ENCODE peak calls at places on chromosome 13, in eight cellular contexts. One of them, this sample, is unnamed.

GRCh38 chr13:73698859-73699258 is 435.3 kb downstream of the KLF12 start:
- DNase-seq in cardiac muscle cell: no peak
- DNase-seq in nephron progenitor cell: no peak
- DNase-seq in IMR-90: peak; percentile 44
- DNase-seq in pancreas: no peak
- DNase-seq in GM10248: no peak
- DNase-seq in choroid plexus epithelial cell: peak; percentile 37
- DNase-seq in heart left ventricle: no peak
- DNase-seq in this sample: no peak

GRCh38 chr13:102599451-102600012 is 2.7 kb downstream of the TPP2 start:
- DNase-seq in IMR-90: no peak
- DNase-seq in cardiac muscle cell: no peak
- DNase-seq in nephron progenitor cell: no peak
- DNase-seq in choroid plexus epithelial cell: no peak
- DNase-seq in heart left ventricle: no peak
- DNase-seq in pancreas: no peak
- DNase-seq in GM10248: no peak
- DNase-seq in this sample: peak; percentile 21

GRCh38 chr13:90311929-90312328 is 1035.6 kb upstream of the MIR17HG start:
- DNase-seq in IMR-90: no peak
- DNase-seq in nephron progenitor cell: no peak
- DNase-seq in pancreas: no peak
- DNase-seq in heart left ventricle: no peak
- DNase-seq in choroid plexus epithelial cell: no peak
- DNase-seq in cardiac muscle cell: no peak
- DNase-seq in GM10248: no peak
- DNase-seq in this sample: no peak

GRCh38 chr13:51681037-51681678 is 96.9 kb downstream of the WDFY2 start:
- DNase-seq in pancreas: no peak
- DNase-seq in cardiac muscle cell: no peak
- DNase-seq in IMR-90: peak; percentile 88
- DNase-seq in heart left ventricle: no peak
- DNase-seq in choroid plexus epithelial cell: peak; percentile 77
- DNase-seq in nephron progenitor cell: no peak
- DNase-seq in GM10248: no peak
- DNase-seq in this sample: no peak

GRCh38 chr13:73958657-73959397 is 175.4 kb downstream of the KLF12 start:
- DNase-seq in pancreas: no peak
- DNase-seq in nephron progenitor cell: no peak
- DNase-seq in cardiac muscle cell: no peak
- DNase-seq in heart left ventricle: no peak
- DNase-seq in choroid plexus epithelial cell: no peak
- DNase-seq in GM10248: no peak
- DNase-seq in IMR-90: no peak
- DNase-seq in this sample: no peak

GRCh38 chr13:29496241-29496712 is 99.2 kb downstream of the SLC7A1 start:
- DNase-seq in cardiac muscle cell: no peak
- DNase-seq in heart left ventricle: peak; percentile 71
- DNase-seq in pancreas: peak; percentile 94
- DNase-seq in nephron progenitor cell: no peak
- DNase-seq in IMR-90: no peak
- DNase-seq in GM10248: peak; percentile 53
- DNase-seq in choroid plexus epithelial cell: no peak
- DNase-seq in this sample: no peak

GRCh38 chr13:35527451-35527850 is 51.0 kb upstream of the MAB21L1 start:
- DNase-seq in heart left ventricle: no peak
- DNase-seq in cardiac muscle cell: no peak
- DNase-seq in choroid plexus epithelial cell: no peak
- DNase-seq in GM10248: no peak
- DNase-seq in nephron progenitor cell: no peak
- DNase-seq in pancreas: no peak
- DNase-seq in IMR-90: no peak
- DNase-seq in this sample: no peak

GRCh38 chr13:110518150-110518525 is 43.4 kb downstream of the RAB20 start:
- DNase-seq in pancreas: no peak
- DNase-seq in cardiac muscle cell: no peak
- DNase-seq in nephron progenitor cell: no peak
- DNase-seq in heart left ventricle: no peak
- DNase-seq in choroid plexus epithelial cell: no peak
- DNase-seq in IMR-90: no peak
- DNase-seq in GM10248: no peak
- DNase-seq in this sample: no peak

GRCh38 chr13:27770809-27771208 is 21.5 kb upstream of the GSX1 start:
- DNase-seq in heart left ventricle: no peak
- DNase-seq in nephron progenitor cell: no peak
- DNase-seq in pancreas: no peak
- DNase-seq in choroid plexus epithelial cell: peak; percentile 44
- DNase-seq in cardiac muscle cell: no peak
- DNase-seq in IMR-90: peak; percentile 13
- DNase-seq in GM10248: peak; percentile 57
- DNase-seq in this sample: peak; percentile 59

GRCh38 chr13:30371649-30372265 is 50.5 kb upstream of the UBE2L5 start:
- DNase-seq in heart left ventricle: no peak
- DNase-seq in cardiac muscle cell: no peak
- DNase-seq in IMR-90: peak; percentile 82
- DNase-seq in GM10248: peak; percentile 70
- DNase-seq in choroid plexus epithelial cell: peak; percentile 48
- DNase-seq in nephron progenitor cell: no peak
- DNase-seq in pancreas: peak; percentile 16
- DNase-seq in this sample: peak; percentile 78

GRCh38 chr13:76813874-76814273 is 72.3 kb downstream of the KCTD12 start:
- DNase-seq in nephron progenitor cell: no peak
- DNase-seq in heart left ventricle: peak; percentile 34
- DNase-seq in pancreas: no peak
- DNase-seq in choroid plexus epithelial cell: no peak
- DNase-seq in IMR-90: no peak
- DNase-seq in GM10248: no peak
- DNase-seq in cardiac muscle cell: no peak
- DNase-seq in this sample: no peak

GRCh38 chr13:69857188-69857821 is 250.3 kb upstream of the ATXN8OS start:
- DNase-seq in choroid plexus epithelial cell: peak; percentile 60
- DNase-seq in pancreas: no peak
- DNase-seq in GM10248: peak; percentile 8
- DNase-seq in heart left ventricle: no peak
- DNase-seq in cardiac muscle cell: peak; percentile 86
- DNase-seq in IMR-90: peak; percentile 1
- DNase-seq in nephron progenitor cell: peak; percentile 12
- DNase-seq in this sample: no peak

GRCh38 chr13:62919491-62919890 is 1503.8 kb upstream of the PCDH20 start:
- DNase-seq in pancreas: no peak
- DNase-seq in nephron progenitor cell: no peak
- DNase-seq in IMR-90: no peak
- DNase-seq in cardiac muscle cell: no peak
- DNase-seq in heart left ventricle: no peak
- DNase-seq in choroid plexus epithelial cell: no peak
- DNase-seq in GM10248: no peak
- DNase-seq in this sample: no peak

GRCh38 chr13:59024434-59024833 is 1139.3 kb downstream of the DIAPH3 start:
- DNase-seq in heart left ventricle: no peak
- DNase-seq in nephron progenitor cell: no peak
- DNase-seq in choroid plexus epithelial cell: peak; percentile 67
- DNase-seq in pancreas: no peak
- DNase-seq in GM10248: no peak
- DNase-seq in IMR-90: no peak
- DNase-seq in cardiac muscle cell: no peak
- DNase-seq in this sample: no peak

GRCh38 chr13:94324409-94325147 is 154.9 kb downstream of the DCT start:
- DNase-seq in cardiac muscle cell: no peak
- DNase-seq in nephron progenitor cell: no peak
- DNase-seq in GM10248: no peak
- DNase-seq in pancreas: no peak
- DNase-seq in choroid plexus epithelial cell: no peak
- DNase-seq in heart left ventricle: no peak
- DNase-seq in IMR-90: no peak
- DNase-seq in this sample: no peak

GRCh38 chr13:33392794-33393371 is 107.3 kb upstream of the STARD13 start:
- DNase-seq in IMR-90: no peak
- DNase-seq in cardiac muscle cell: no peak
- DNase-seq in pancreas: no peak
- DNase-seq in heart left ventricle: no peak
- DNase-seq in GM10248: no peak
- DNase-seq in choroid plexus epithelial cell: no peak
- DNase-seq in nephron progenitor cell: no peak
- DNase-seq in this sample: no peak

GRCh38 chr13:100596516-100596915 is 7.9 kb upstream of the GGACT start:
- DNase-seq in pancreas: no peak
- DNase-seq in heart left ventricle: no peak
- DNase-seq in cardiac muscle cell: no peak
- DNase-seq in nephron progenitor cell: no peak
- DNase-seq in choroid plexus epithelial cell: no peak
- DNase-seq in IMR-90: no peak
- DNase-seq in GM10248: no peak
- DNase-seq in this sample: no peak

GRCh38 chr13:51870616-51871015 is 8.8 kb downstream of the CCDC70 start:
- DNase-seq in pancreas: no peak
- DNase-seq in cardiac muscle cell: no peak
- DNase-seq in IMR-90: no peak
- DNase-seq in nephron progenitor cell: no peak
- DNase-seq in choroid plexus epithelial cell: no peak
- DNase-seq in GM10248: no peak
- DNase-seq in heart left ventricle: no peak
- DNase-seq in this sample: no peak

GRCh38 chr13:36526897-36527296 is 94.6 kb downstream of the CCNA1 start:
- DNase-seq in pancreas: no peak
- DNase-seq in heart left ventricle: no peak
- DNase-seq in nephron progenitor cell: no peak
- DNase-seq in cardiac muscle cell: no peak
- DNase-seq in GM10248: no peak
- DNase-seq in choroid plexus epithelial cell: no peak
- DNase-seq in IMR-90: no peak
- DNase-seq in this sample: no peak

GRCh38 chr13:109704771-109705628 is 81.4 kb downstream of the IRS2 start:
- DNase-seq in choroid plexus epithelial cell: peak; percentile 51
- DNase-seq in cardiac muscle cell: no peak
- DNase-seq in heart left ventricle: peak; percentile 68
- DNase-seq in pancreas: no peak
- DNase-seq in nephron progenitor cell: no peak
- DNase-seq in IMR-90: no peak
- DNase-seq in GM10248: no peak
- DNase-seq in this sample: no peak

GRCh38 chr13:76822691-76823267 is 63.4 kb downstream of the KCTD12 start:
- DNase-seq in cardiac muscle cell: no peak
- DNase-seq in heart left ventricle: no peak
- DNase-seq in choroid plexus epithelial cell: peak; percentile 74
- DNase-seq in GM10248: peak; percentile 34
- DNase-seq in nephron progenitor cell: no peak
- DNase-seq in pancreas: no peak
- DNase-seq in IMR-90: peak; percentile 34
- DNase-seq in this sample: no peak

GRCh38 chr13:93881418-93881817 is 598.1 kb downstream of the DCT start:
- DNase-seq in choroid plexus epithelial cell: peak; percentile 44
- DNase-seq in nephron progenitor cell: no peak
- DNase-seq in heart left ventricle: no peak
- DNase-seq in pancreas: no peak
- DNase-seq in GM10248: no peak
- DNase-seq in IMR-90: peak; percentile 82
- DNase-seq in cardiac muscle cell: no peak
- DNase-seq in this sample: no peak

GRCh38 chr13:20035130-20035529 is 76.6 kb downstream of the ZMYM2 start:
- DNase-seq in GM10248: no peak
- DNase-seq in pancreas: no peak
- DNase-seq in heart left ventricle: no peak
- DNase-seq in nephron progenitor cell: no peak
- DNase-seq in IMR-90: no peak
- DNase-seq in cardiac muscle cell: no peak
- DNase-seq in choroid plexus epithelial cell: peak; percentile 26
- DNase-seq in this sample: no peak
- TF ChIP-seq CTCF in GM10248: no peak
- TF ChIP-seq CTCF in pancreas: no peak
- TF ChIP-seq CTCF in heart left ventricle: peak; percentile 38
- TF ChIP-seq CTCF in nephron progenitor cell: no peak
- TF ChIP-seq CTCF in IMR-90: no peak
- TF ChIP-seq CTCF in cardiac muscle cell: peak; percentile 5
- TF ChIP-seq CTCF in choroid plexus epithelial cell: no peak
- TF ChIP-seq CTCF in this sample: no peak

DNA sequence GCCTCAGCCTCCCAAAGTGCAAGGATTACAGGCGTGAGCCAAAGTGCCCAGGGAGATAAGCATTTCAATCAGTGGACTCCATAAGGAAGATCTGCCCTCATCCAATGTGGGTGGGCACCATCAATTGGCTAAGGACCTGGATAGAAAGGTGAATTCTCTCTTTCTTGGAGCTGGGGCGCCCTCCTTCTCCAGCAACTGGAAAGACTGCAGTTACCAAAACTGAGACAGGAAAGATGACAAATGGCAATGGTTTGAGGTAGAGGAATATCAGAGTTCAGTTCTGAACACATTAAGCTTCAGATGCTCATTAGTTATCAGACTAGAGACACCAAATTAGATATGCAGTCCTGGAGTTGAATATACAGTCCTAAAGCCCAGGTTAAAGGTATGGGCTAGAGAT is 10.5 kb upstream of the ELF1 start:
- DNase-seq in IMR-90: no peak
- DNase-seq in nephron progenitor cell: no peak
- DNase-seq in choroid plexus epithelial cell: no peak
- DNase-seq in cardiac muscle cell: no peak
- DNase-seq in pancreas: no peak
- DNase-seq in GM10248: no peak
- DNase-seq in heart left ventricle: no peak
- DNase-seq in this sample: peak; percentile 35
- TF ChIP-seq CTCF in IMR-90: no peak
- TF ChIP-seq CTCF in nephron progenitor cell: no peak
- TF ChIP-seq CTCF in choroid plexus epithelial cell: peak; percentile 11
- TF ChIP-seq CTCF in cardiac muscle cell: no peak
- TF ChIP-seq CTCF in pancreas: no peak
- TF ChIP-seq CTCF in GM10248: no peak
- TF ChIP-seq CTCF in heart left ventricle: no peak
- TF ChIP-seq CTCF in this sample: no peak

GRCh38 chr13:20197361-20197834 is 4.7 kb upstream of the GJB2 start:
- DNase-seq in GM10248: peak; percentile 50
- DNase-seq in pancreas: no peak
- DNase-seq in nephron progenitor cell: no peak
- DNase-seq in choroid plexus epithelial cell: peak; percentile 74
- DNase-seq in cardiac muscle cell: peak; percentile 60
- DNase-seq in IMR-90: peak; percentile 56
- DNase-seq in heart left ventricle: no peak
- DNase-seq in this sample: peak; percentile 28
- TF ChIP-seq CTCF in GM10248: peak; percentile 66
- TF ChIP-seq CTCF in pancreas: peak; percentile 61
- TF ChIP-seq CTCF in nephron progenitor cell: peak; percentile 75
- TF ChIP-seq CTCF in choroid plexus epithelial cell: peak; percentile 87
- TF ChIP-seq CTCF in cardiac muscle cell: peak; percentile 78
- TF ChIP-seq CTCF in IMR-90: peak; percentile 80
- TF ChIP-seq CTCF in heart left ventricle: peak; percentile 70
- TF ChIP-seq CTCF in this sample: peak; percentile 91

DNA sequence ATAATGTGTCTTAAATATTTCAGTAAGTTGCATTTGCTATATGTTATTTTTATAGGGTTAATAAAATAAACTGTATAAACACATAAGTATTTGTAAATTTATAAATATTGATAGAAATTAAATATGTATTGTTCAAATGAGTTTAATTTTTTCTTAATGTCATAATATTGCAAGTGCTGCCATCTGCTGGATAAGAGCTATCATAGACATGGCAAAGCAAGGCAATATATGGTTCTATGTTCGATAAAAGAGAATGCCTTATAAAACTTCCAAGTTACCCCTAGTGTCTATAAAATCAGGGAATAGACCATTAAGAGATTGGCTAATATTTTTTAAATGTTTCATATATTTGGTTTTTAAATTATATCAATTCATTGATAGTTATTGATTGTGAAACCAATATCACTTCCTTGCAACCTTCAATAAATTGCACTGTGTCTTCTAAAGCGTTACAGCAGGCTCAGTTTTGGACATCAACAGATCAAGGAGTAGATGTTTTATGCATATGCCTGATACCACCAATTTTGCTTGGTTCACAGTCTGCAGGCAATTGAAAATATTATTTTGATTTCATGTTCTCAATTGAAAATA is 29.0 kb upstream of the SLITRK6 start:
- DNase-seq in cardiac muscle cell: peak; percentile 56
- DNase-seq in nephron progenitor cell: no peak
- DNase-seq in IMR-90: peak; percentile 30
- DNase-seq in heart left ventricle: no peak
- DNase-seq in choroid plexus epithelial cell: peak; percentile 51
- DNase-seq in pancreas: no peak
- DNase-seq in GM10248: peak; percentile 7
- DNase-seq in this sample: no peak
- TF ChIP-seq CTCF in cardiac muscle cell: peak; percentile 66
- TF ChIP-seq CTCF in nephron progenitor cell: peak; percentile 60
- TF ChIP-seq CTCF in IMR-90: peak; percentile 57
- TF ChIP-seq CTCF in heart left ventricle: peak; percentile 58
- TF ChIP-seq CTCF in choroid plexus epithelial cell: peak; percentile 69
- TF ChIP-seq CTCF in pancreas: peak; percentile 44
- TF ChIP-seq CTCF in GM10248: peak; percentile 75
- TF ChIP-seq CTCF in this sample: peak; percentile 62

This sample was measured in activated CD8-positive, alpha-beta T cell treated with anti-CD3 and anti-CD28 coated beads for 36 hours.